ENCODE peak calls at places on chromosomes 11 and 22, in eight cellular contexts. X, U, P, D, K, R, I and S are unnamed samples.
A peak's percentile ranks its signal among the peaks of the same experiment; 100 is the strongest.

GRCh38 chr11:64516226-64516625 is 74.8 kb upstream of the SLC22A12 start:
- DNase-seq in K (no peak), U (no peak), I (no peak), R (no peak), D (no peak), P (no peak), X (peak; percentile 18), S (no peak)

GRCh38 chr11:119592642-119593041 is 136.4 kb downstream of the NECTIN1 start:
- DNase-seq in U (peak; percentile 39), I (peak; percentile 22), D (no peak), P (no peak), R (peak; percentile 69), K (no peak), X (no peak), S (no peak)

GRCh38 chr11:35579557-35580396 is 38.5 kb upstream of the FJX1 start:
- DNase-seq in U (peak; percentile 94), D (peak; percentile 96), R (no peak), I (peak; percentile 97), P (no peak), K (no peak), X (no peak), S (peak; percentile 96)

GRCh38 chr11:44681698-44682097 is 45.1 kb upstream of the TSPAN18 start:
- DNase-seq in U (peak; percentile 34), P (no peak), X (no peak), I (peak; percentile 20), R (no peak), K (no peak), D (peak; percentile 57), S (peak; percentile 20)

GRCh38 chr11:33315822-33316221 is 58.6 kb downstream of the HIPK3 start:
- DNase-seq in P (no peak), K (no peak), X (no peak), U (no peak), D (peak; percentile 59), R (no peak), I (peak; percentile 24), S (peak; percentile 27)

GRCh38 chr22:47012589-47013365 is 250.3 kb downstream of the TBC1D22A start:
- DNase-seq in D (peak; percentile 28), X (no peak), K (no peak), I (peak; percentile 53), P (no peak), U (peak; percentile 8), R (no peak), S (no peak)

GRCh38 chr11:25794804-25795203 is 537.1 kb upstream of the ANO3 start:
- DNase-seq in K (no peak), D (no peak), P (no peak), I (no peak), X (no peak), R (no peak), U (no peak), S (no peak)

GRCh38 chr22:28172948-28173360 is 253.9 kb upstream of the PITPNB start:
- DNase-seq in P (peak; percentile 60), X (peak; percentile 78), U (peak; percentile 27), K (peak; percentile 50), D (peak; percentile 28), R (no peak), I (no peak), S (no peak)

GRCh38 chr11:109241988-109242387 is 180.0 kb upstream of the C11orf87 start:
- DNase-seq in D (no peak), R (no peak), P (no peak), K (no peak), I (peak; percentile 7), X (no peak), U (peak; percentile 35), S (no peak)

GRCh38 chr11:12799373-12799835 is 125.2 kb downstream of the TEAD1 start:
- DNase-seq in X (peak; percentile 79), D (peak; percentile 75), I (no peak), P (peak; percentile 32), U (no peak), R (no peak), K (no peak), S (no peak)

DNA sequence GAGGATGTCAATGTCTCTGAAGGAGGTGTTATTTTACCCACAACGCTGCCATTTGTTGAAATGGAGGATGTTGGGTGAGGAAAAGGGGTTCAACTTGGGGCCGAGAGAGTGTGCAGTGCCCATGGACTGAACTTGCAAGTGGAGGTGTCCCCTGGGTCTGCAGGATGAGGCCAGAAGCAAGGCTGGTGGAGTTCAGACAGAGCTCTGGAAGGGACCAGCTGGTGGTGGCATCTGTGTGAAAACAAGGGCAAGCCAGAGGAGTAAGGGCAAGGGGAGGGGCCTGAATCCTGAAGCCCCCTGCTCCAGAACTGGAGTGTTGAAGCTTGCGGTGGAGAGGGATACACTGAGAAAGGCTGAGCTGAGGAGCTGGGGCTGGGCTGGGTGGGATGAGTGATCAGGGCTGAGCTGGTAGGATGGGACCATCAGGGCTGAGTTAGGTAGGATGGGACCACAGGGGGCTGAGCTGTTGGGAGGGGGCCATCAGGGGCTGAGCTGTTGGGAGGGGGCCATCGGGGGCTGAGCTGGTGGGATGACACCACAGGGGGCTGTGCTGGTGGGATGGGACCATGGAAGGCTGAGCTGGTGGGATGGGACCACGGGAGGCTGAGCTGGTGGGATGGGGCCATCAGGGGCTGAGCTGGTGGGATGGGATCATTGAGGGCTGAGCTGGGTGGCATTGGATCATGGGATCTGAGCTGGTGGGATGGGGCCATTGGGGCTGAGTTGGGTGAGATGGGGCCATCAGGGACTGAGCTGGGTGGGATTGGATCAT is 13.4 kb upstream of the CTSD start:
- DNase-seq in P (no peak), D (no peak), K (no peak), I (no peak), R (no peak), U (no peak), X (no peak), S (no peak)
- H3K4me3 ChIP-seq in P (no peak overlapping the region), D (no peak overlapping the region), K (no peak overlapping the region), I (no peak overlapping the region), R (no peak overlapping the region), U (no peak overlapping the region), X (no peak overlapping the region), S (no peak overlapping the region)

DNA sequence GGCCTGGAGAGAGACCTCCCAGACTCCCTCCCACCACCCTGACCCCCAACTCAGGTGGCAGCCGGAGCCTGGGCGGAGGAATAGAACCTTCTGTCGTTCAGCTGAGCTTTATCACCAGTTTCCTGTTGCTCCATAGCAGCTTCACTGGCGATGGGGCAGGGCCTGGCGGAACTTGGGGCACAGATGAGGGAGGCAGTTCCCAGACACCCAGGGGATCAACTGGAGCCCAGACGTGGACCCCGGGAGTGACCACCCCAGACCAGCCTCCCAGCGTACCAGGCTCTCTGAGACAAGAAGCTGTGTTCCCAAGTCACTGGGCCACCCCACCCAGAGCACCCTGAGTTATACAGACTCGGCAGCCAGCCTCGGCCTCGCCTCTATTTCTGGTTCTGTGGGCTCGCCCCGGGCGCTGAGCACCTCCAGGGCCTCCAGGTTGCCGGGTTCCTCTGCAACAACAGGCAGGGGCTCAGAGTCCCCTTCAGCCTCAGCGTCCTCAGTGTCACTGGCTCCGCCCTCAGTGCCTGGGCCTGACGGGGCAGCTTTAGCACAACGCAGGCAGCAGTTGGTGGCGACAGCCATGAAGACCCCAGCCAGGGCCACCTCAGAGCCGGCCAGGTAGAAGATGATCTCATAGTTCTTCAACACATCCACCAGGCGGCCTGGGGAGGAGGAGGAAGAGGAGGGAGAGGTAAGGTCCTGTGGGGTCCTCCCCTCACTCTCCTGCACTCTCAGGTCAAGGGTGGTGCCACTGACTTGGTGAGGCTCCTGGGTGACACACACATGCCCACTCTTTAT is 5.7 kb downstream of the SLC16A8 start:
- DNase-seq in X (no peak), I (no peak), P (no peak), K (peak; percentile 1), D (no peak), U (no peak), R (no peak), S (no peak)
- H3K4me3 ChIP-seq in X (no peak overlapping the region), I (no peak overlapping the region), P (no peak overlapping the region), K (no peak overlapping the region), D (no peak overlapping the region), U (no peak overlapping the region), R (no peak overlapping the region), S (no peak overlapping the region)

GRCh38 chr22:35410663-35411034 is 10.7 kb downstream of the MCM5 start:
- DNase-seq in U (no peak), K (no peak), X (no peak), P (no peak), I (no peak), D (no peak), R (no peak), S (no peak)
- H3K4me3 ChIP-seq in U (no peak overlapping the region), K (no peak overlapping the region), X (no peak overlapping the region), P (no peak overlapping the region), I (no peak overlapping the region), D (no peak overlapping the region), R (no peak overlapping the region), S (no peak overlapping the region)

GRCh38 chr22:22397292-22397870 is 111.2 kb downstream of the ZNF280B start:
- DNase-seq in K (no peak), U (peak; percentile 81), X (peak; percentile 22), R (no peak), D (peak; percentile 4), P (peak; percentile 69), I (peak; percentile 61), S (peak; percentile 14)

GRCh38 chr22:22392131-22392530 is 116.4 kb downstream of the ZNF280B start:
- DNase-seq in I (no peak), R (no peak), D (no peak), K (no peak), U (no peak), X (no peak), P (no peak), S (no peak)

GRCh38 chr22:22396741-22397291 is 111.7 kb downstream of the ZNF280B start:
- DNase-seq in I (no peak), P (no peak), K (no peak), D (no peak), U (no peak), R (no peak), X (no peak), S (no peak)

GRCh38 chr22:22395230-22395629 is 113.3 kb downstream of the ZNF280B start:
- DNase-seq in R (no peak), P (peak; percentile 8), K (no peak), D (no peak), I (no peak), U (no peak), X (no peak), S (no peak)

GRCh38 chr22:22394589-22394988 is 114.0 kb downstream of the ZNF280B start:
- DNase-seq in P (no peak), D (no peak), K (no peak), X (peak; percentile 14), U (no peak), R (no peak), I (no peak), S (no peak)
- H3K4me3 ChIP-seq in P (no peak overlapping the region), D (no peak overlapping the region), K (no peak overlapping the region), X (no peak overlapping the region), U (no peak overlapping the region), R (no peak overlapping the region), I (no peak overlapping the region), S (no peak overlapping the region)